ENCODE peak calls at places on chromosomes 5 and 9, in seven cellular contexts. M, X, E, F, V, U and D are unnamed samples.

GRCh38 chr9:128728298-128728697 is 4.4 kb upstream of the ZDHHC12 start:
- DNase-seq in X (no peak), U (no peak), E (no peak), M (no peak), F (no peak), V (no peak), D (no peak)

GRCh38 chr9:33445389-33445881 is 2.0 kb downstream of the AQP3 start:
- DNase-seq in E (no peak), V (no peak), X (no peak), M (peak), U (no peak), F (peak), D (peak)

GRCh38 chr9:92632641-92633040 is 37.3 kb downstream of the IPPK start:
- DNase-seq in V (no peak), X (no peak), F (no peak), U (no peak), M (peak), E (no peak), D (no peak)

GRCh38 chr5:160685695-160686094 is 166.3 kb downstream of the ATP10B start:
- DNase-seq in X (no peak), E (no peak), U (no peak), V (peak), F (no peak), M (no peak), D (no peak)

GRCh38 chr5:150608991-150609390 is 31.5 kb upstream of the SYNPO start:
- DNase-seq in V (no peak), E (no peak), M (peak), F (no peak), X (no peak), U (no peak), D (no peak)

GRCh38 chr5:87339986-87340385 is 72.3 kb downstream of the RASA1 start:
- DNase-seq in F (no peak), E (no peak), U (no peak), X (no peak), V (no peak), M (no peak), D (no peak)

GRCh38 chr5:34655354-34655991 is 655 bp upstream of the RAI14 start:
- DNase-seq in E (peak), M (no peak), F (no peak), V (peak), U (peak), X (no peak), D (no peak)

GRCh38 chr5:54438601-54439399 is 16.7 kb upstream of the HSPB3 start:
- DNase-seq in M (no peak), X (no peak), E (no peak), U (no peak), V (no peak), F (no peak), D (no peak)

GRCh38 chr5:1462358-1462757 is 17.1 kb upstream of the SLC6A3 start:
- DNase-seq in M (no peak), E (no peak), F (no peak), V (no peak), U (no peak), X (no peak), D (peak)

GRCh38 chr5:606526-607399 is 5.4 kb upstream of the CEP72 start:
- DNase-seq in X (no peak), U (no peak), V (no peak), E (no peak), M (no peak), F (no peak), D (no peak)

GRCh38 chr5:14532180-14532579 is 49.4 kb upstream of the OTULINL start:
- DNase-seq in X (no peak), V (no peak), E (no peak), U (no peak), M (no peak), F (no peak), D (no peak)

GRCh38 chr9:4558599-4558998 is 68.3 kb downstream of the SLC1A1 start:
- DNase-seq in F (no peak), V (no peak), U (no peak), X (no peak), M (no peak), E (no peak), D (no peak)

GRCh38 chr5:148306446-148306845 is 5.8 kb upstream of the SPINK7 start:
- DNase-seq in F (no peak), U (no peak), V (no peak), X (no peak), E (no peak), M (no peak), D (no peak)

GRCh38 chr5:131377785-131378325 is 114.0 kb downstream of the CDC42SE2 start:
- DNase-seq in F (no peak), U (no peak), V (no peak), E (no peak), M (no peak), X (no peak), D (no peak)

GRCh38 chr5:106476630-106477029 is 1194.1 kb downstream of the EFNA5 start:
- DNase-seq in U (no peak), E (no peak), M (no peak), X (no peak), V (no peak), F (no peak), D (no peak)

GRCh38 chr5:159605585-159605984 is 275.3 kb upstream of the IL12B start:
- DNase-seq in F (no peak), V (no peak), X (no peak), E (no peak), U (peak), M (no peak), D (no peak)

GRCh38 chr5:138739938-138740337 is 13.3 kb upstream of the CTNNA1 start:
- DNase-seq in X (no peak), F (no peak), U (no peak), V (no peak), M (no peak), E (no peak), D (no peak)

GRCh38 chr9:6552033-6552737 is 93.3 kb downstream of the GLDC start:
- DNase-seq in M (no peak), V (peak), F (no peak), U (no peak), E (peak), X (no peak), D (no peak)

GRCh38 chr9:81592890-81593271 is 96.5 kb downstream of the TLE1 start:
- DNase-seq in M (no peak), F (no peak), X (peak), E (no peak), U (no peak), V (no peak), D (no peak)

GRCh38 chr5:81749562-81750307 is 1.2 kb downstream of the SSBP2 start:
- DNase-seq in F (peak), U (peak), M (peak), V (peak), X (peak), E (peak), D (peak)

GRCh38 chr5:158174918-158175663 is 316.1 kb upstream of the CLINT1 start:
- DNase-seq in V (peak), U (peak), E (peak), X (peak), F (peak), M (peak), D (peak)

GRCh38 chr9:81479573-81479972 is 209.8 kb downstream of the TLE1 start:
- DNase-seq in M (no peak), F (no peak), E (no peak), V (no peak), U (no peak), X (no peak), D (no peak)

GRCh38 chr9:136409557-136410455 is 608 bp downstream of the ENTR1 start:
- DNase-seq in M (peak), E (peak), F (peak), U (no peak), X (peak), V (peak), D (peak)

GRCh38 chr9:137433916-137434431 is 7.2 kb downstream of the ENTPD8 start:
- DNase-seq in X (peak), M (peak), V (no peak), F (no peak), E (no peak), U (peak), D (no peak)

GRCh38 chr5:112923988-112924387 is 2.0 kb upstream of the REEP5 start:
- DNase-seq in M (no peak), V (no peak), X (no peak), E (no peak), U (no peak), F (no peak), D (no peak)

GRCh38 chr9:128361981-128362646 is 9.1 kb upstream of the URM1 start:
- DNase-seq in F (peak), E (peak), M (peak), X (peak), U (peak), V (peak), D (peak)

GRCh38 chr5:39783756-39784421 is 359.1 kb upstream of the DAB2 start:
- DNase-seq in M (no peak), U (no peak), E (peak), X (no peak), F (no peak), V (no peak), D (no peak)

GRCh38 chr9:115143689-115144088 is 25.7 kb upstream of the TNC start:
- DNase-seq in M (no peak), U (no peak), V (no peak), F (no peak), X (no peak), E (no peak), D (no peak)

GRCh38 chr9:128092199-128092977 is 24.4 kb downstream of the SLC25A25 start:
- DNase-seq in U (no peak), V (no peak), M (no peak), F (no peak), E (no peak), X (no peak), D (no peak)

GRCh38 chr9:134233022-134233421 is 68.7 kb upstream of the RNU6ATAC start:
- DNase-seq in U (peak), M (peak), F (no peak), X (no peak), V (no peak), E (no peak), D (no peak)

GRCh38 chr9:89234636-89235035 is 56.0 kb upstream of the SHC3 start:
- DNase-seq in U (no peak), V (peak), F (no peak), X (no peak), E (no peak), M (peak), D (peak)

GRCh38 chr9:29006603-29007002 is 1433.3 kb upstream of the C9orf72 start:
- DNase-seq in X (no peak), E (no peak), V (no peak), U (no peak), F (no peak), M (no peak), D (no peak)

GRCh38 chr9:115739096-115739875 is 414.3 kb upstream of the PAPPA start:
- DNase-seq in V (no peak), F (no peak), M (no peak), X (no peak), U (no peak), E (peak), D (no peak)

GRCh38 chr5:119250946-119251901 is 104.6 kb upstream of the TNFAIP8 start:
- DNase-seq in U (no peak), V (no peak), M (no peak), X (no peak), E (peak), F (no peak), D (no peak)

DNA sequence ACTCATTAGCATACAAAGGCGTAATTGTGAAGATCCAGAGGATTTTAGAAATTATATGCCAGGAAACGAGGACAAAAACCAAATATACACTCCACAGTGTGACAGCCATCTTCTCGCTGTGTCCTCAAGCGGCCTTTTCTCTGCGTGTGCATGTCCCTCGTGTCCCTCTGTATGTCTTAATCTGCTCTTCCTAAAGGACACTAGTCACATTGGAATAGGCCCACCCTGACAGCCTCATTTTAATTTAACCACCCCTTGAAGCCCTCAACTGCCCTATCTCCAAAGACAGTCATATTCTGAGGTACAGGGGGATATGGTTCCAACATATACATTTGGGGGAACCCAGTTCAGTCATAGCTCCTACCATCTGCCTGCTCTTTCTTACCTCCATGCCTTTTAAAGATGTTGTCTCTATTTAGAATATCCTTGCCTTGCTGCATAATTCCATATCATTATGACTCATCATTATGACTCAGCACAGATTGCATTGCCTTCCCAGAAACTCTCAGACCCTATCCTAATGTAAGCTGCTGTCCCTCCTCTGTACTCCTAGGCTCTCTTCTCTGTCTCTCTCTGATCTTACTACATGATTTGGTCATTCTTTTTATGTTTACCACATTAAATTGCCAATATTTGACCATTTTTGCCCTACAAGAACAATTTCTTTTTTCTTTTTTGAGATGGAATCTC is 210.9 kb downstream of the AOPEP start:
- DNase-seq in E (peak), F (no peak), U (no peak), X (no peak), V (no peak), M (no peak), D (no peak)
- H3K27ac ChIP-seq in E (peak), F (no peak), U (no peak), X (peak), V (no peak), M (no peak), D (peak)

DNA sequence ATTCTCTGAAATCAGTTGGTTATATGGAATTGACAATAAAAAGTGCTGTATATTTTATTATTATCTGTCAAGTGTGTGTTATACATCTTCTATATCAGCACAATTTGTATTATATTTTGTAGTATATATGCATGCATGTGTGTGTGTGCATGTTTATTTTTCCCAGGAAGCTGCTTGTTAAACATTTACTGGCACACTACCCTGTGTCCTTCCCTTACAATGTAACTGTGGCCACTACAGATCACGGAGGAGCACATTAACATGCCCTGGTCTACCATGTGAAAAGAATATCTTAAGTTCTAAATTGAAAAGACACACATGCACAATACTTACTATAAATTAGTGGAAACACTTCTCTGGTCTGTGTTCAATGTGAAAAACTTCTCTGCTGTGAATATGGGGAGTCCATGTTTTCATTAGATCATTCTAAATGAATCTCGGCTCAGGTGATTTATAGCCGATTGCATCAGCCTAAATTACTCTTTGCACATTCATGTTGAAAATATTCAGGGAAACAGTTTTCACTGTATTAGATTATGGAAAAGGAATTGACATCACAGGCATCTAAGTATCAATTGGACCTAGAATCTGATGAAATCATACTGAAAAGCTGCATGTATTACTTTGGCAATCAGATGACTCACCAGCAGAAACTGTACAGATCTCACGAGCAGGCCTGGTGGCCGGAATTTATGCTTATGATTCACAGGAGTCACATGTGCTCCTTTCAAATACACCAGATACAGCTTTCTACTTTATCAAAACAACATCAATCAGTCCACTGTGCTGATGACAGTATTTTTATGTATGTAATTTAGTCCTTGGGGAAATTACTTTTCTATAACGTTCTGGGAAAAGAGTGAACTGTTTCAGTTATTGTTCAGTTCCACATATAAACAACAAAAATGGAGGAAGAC is 39.4 kb downstream of the LURAP1L start:
- DNase-seq in U (peak), M (peak), X (peak), V (no peak), E (peak), F (no peak), D (no peak)
- H3K27ac ChIP-seq in U (peak), M (peak), X (peak), V (no peak), E (peak), F (no peak), D (peak)

DNA sequence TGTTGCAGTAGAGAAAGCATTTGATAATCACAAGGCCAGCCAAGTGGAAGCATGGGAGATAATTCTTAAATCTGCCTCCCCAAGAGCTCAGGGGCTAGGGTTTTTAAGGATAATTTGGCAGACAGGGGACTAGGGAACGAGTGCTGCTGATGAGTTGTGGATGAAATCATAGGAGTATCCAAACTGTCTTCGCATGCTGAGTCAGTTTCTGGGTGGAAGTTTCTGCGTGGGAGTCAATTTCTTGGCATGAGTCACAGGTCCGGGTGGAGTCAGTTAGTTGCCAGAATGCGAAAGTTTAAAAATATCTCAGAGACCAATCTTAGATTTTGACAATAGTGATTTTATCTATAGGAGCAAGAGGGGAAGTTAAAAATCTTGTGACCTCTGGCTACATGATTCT is 112.6 kb downstream of the TMC1 start:
- DNase-seq in V (no peak), U (no peak), E (peak), X (no peak), F (no peak), M (no peak), D (no peak)
- H3K27ac ChIP-seq in V (no peak), U (no peak), E (peak), X (no peak), F (no peak), M (no peak), D (no peak)

GRCh38 chr5:16849821-16850220 is 86.3 kb downstream of the MYO10 start:
- DNase-seq in M (no peak), V (no peak), U (no peak), X (no peak), F (no peak), E (no peak), D (no peak)
- H3K27ac ChIP-seq in M (no peak), V (no peak), U (no peak), X (no peak), F (no peak), E (no peak), D (no peak)

GRCh38 chr5:72189135-72189534 is 81.9 kb downstream of the MAP1B start:
- DNase-seq in E (no peak), X (no peak), M (no peak), F (no peak), V (no peak), U (no peak), D (no peak)

GRCh38 chr5:72188176-72188575 is 80.9 kb downstream of the MAP1B start:
- DNase-seq in V (no peak), U (no peak), X (no peak), F (no peak), E (no peak), M (no peak), D (no peak)

GRCh38 chr5:72187388-72188070 is 80.3 kb downstream of the MAP1B start:
- DNase-seq in F (no peak), V (no peak), X (no peak), U (no peak), E (peak), M (no peak), D (no peak)

GRCh38 chr5:72194846-72195245 is 87.6 kb downstream of the MAP1B start:
- DNase-seq in F (no peak), E (no peak), M (no peak), U (no peak), V (no peak), X (no peak), D (no peak)

GRCh38 chr5:72191404-72191803 is 84.1 kb downstream of the MAP1B start:
- DNase-seq in E (peak), U (no peak), X (no peak), F (no peak), M (no peak), V (no peak), D (no peak)
- H3K27ac ChIP-seq in E (no peak), U (no peak), X (peak), F (no peak), M (no peak), V (no peak), D (no peak)

GRCh38 chr9:14203366-14204056 is 110.4 kb downstream of the NFIB start:
- DNase-seq in E (peak), U (peak), V (no peak), M (no peak), F (no peak), X (peak), D (no peak)
- H3K27ac ChIP-seq in E (no peak), U (peak), V (no peak), M (peak), F (no peak), X (peak), D (peak)

DNA sequence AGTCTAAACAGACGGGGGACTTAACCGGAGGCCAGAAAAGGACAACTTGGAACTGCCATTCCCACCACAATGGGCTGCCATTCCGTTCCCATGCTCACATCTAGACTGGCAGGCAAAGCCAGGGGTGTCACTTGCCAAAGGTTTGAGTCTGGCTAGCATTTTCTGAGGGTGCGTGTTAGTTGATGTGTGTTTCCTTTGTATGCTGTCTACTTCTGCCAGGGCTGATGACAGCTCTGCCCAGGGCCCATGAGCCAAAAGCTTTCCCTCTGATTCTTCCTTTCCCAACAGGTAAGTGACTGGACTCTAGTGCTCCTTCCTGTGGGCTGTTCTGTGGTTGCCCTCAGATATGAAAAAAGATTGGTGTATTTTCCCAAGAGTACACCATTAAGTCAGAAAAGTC is 68.0 kb downstream of the ZNF608 start:
- DNase-seq in F (no peak), U (no peak), M (no peak), X (no peak), V (no peak), E (no peak), D (no peak)
- H3K27ac ChIP-seq in F (peak), U (peak), M (peak), X (peak), V (no peak), E (no peak), D (peak)